ENCODE peak calls at places on chromosomes 6 and 20, in seven cellular contexts. V is transverse colon, O is Panc1, X is cardiac muscle cell, L is mesendoderm, C is breast epithelium, M is BE2C. I is an unnamed sample. For H3K4me1, the result is how much of the 10 kb centered on the place peaks cover.

GRCh38 chr6:5205877-5206840 is 54.6 kb downstream of the LYRM4 start:
- DNase-seq in O (no peak), V (peak), L (no peak), C (peak), X (peak), M (peak), I (no peak)

GRCh38 chr6:20918868-20919267 is 384.6 kb downstream of the CDKAL1 start:
- DNase-seq in M (no peak), O (no peak), C (no peak), V (no peak), X (no peak), L (no peak), I (no peak)

GRCh38 chr20:37823276-37823980 is 79.5 kb upstream of the VSTM2L start:
- DNase-seq in V (no peak), X (no peak), O (no peak), L (peak), M (no peak), C (no peak), I (no peak)

GRCh38 chr20:7596541-7596940 is 343.7 kb downstream of the HAO1 start:
- DNase-seq in V (no peak), X (no peak), M (no peak), L (peak), C (no peak), O (no peak), I (no peak)

GRCh38 chr20:54172532-54172855 is 1.3 kb downstream of the CYP24A1 start:
- DNase-seq in X (no peak), M (no peak), V (no peak), O (no peak), C (no peak), L (no peak), I (no peak)

GRCh38 chr6:163459536-163459935 is 45.0 kb downstream of the QKI start:
- DNase-seq in C (no peak), L (no peak), X (no peak), M (no peak), V (no peak), O (no peak), I (no peak)

GRCh38 chr20:47334022-47334551 is 22.4 kb downstream of the ZMYND8 start:
- DNase-seq in M (no peak), V (peak), O (peak), X (no peak), L (no peak), C (no peak), I (no peak)

GRCh38 chr20:25695532-25696383 is 895 bp downstream of the ZNF337 start:
- DNase-seq in X (no peak), M (peak), L (no peak), O (no peak), V (peak), C (no peak), I (no peak)

GRCh38 chr6:29961966-29962365 is 19.6 kb downstream of the HLA-A start:
- DNase-seq in V (no peak), X (no peak), L (no peak), M (no peak), O (no peak), C (no peak), I (no peak)

GRCh38 chr20:3045816-3046676 is at the start of gene MRPS26:
- DNase-seq in X (peak), O (no peak), M (peak), C (peak), L (peak), V (peak), I (peak)

GRCh38 chr20:46309945-46310344 is 1.6 kb upstream of the CDH22 start:
- DNase-seq in M (no peak), X (no peak), O (no peak), L (no peak), C (no peak), V (no peak), I (no peak)

GRCh38 chr6:17015551-17016381 is 86.1 kb upstream of the STMND1 start:
- DNase-seq in L (peak), V (peak), C (no peak), X (no peak), M (no peak), O (no peak), I (no peak)

GRCh38 chr20:1225729-1226313 is at the start of gene RAD21L1:
- DNase-seq in L (peak), O (no peak), V (peak), X (peak), M (peak), C (peak), I (peak)

GRCh38 chr6:37539706-37540352 is 40.1 kb upstream of the CCDC167 start:
- DNase-seq in L (no peak), X (no peak), C (no peak), O (no peak), M (no peak), V (no peak), I (no peak)

GRCh38 chr6:25476126-25476525 is 175.9 kb upstream of the SCGN start:
- DNase-seq in O (no peak), X (no peak), L (no peak), M (no peak), V (no peak), C (no peak), I (no peak)

GRCh38 chr6:41884957-41885356 is 10.2 kb downstream of the USP49 start:
- DNase-seq in C (no peak), O (no peak), V (no peak), X (no peak), L (no peak), M (no peak), I (no peak)

GRCh38 chr6:165984743-165985142 is 182.9 kb downstream of the TBXT start:
- DNase-seq in C (no peak), M (no peak), V (no peak), X (no peak), O (no peak), L (no peak), I (no peak)

GRCh38 chr20:39661833-39662232 is 699.7 kb downstream of the DHX35 start:
- DNase-seq in C (no peak), L (no peak), M (no peak), O (no peak), V (no peak), X (no peak), I (no peak)

GRCh38 chr6:125819927-125820326 is 29.2 kb downstream of the NCOA7 start:
- DNase-seq in L (no peak), O (no peak), C (no peak), X (no peak), V (no peak), M (no peak), I (no peak)

GRCh38 chr6:78570044-78570443 is 297.3 kb upstream of the IRAK1BP1 start:
- DNase-seq in V (no peak), M (no peak), X (no peak), O (no peak), C (no peak), L (no peak), I (no peak)

GRCh38 chr6:153312633-153313032 is 181.6 kb upstream of the RGS17 start:
- DNase-seq in L (peak), O (peak), C (no peak), V (peak), M (peak), X (peak), I (no peak)

GRCh38 chr6:71139249-71139648 is 149.4 kb upstream of the OGFRL1 start:
- DNase-seq in V (no peak), C (no peak), O (no peak), X (no peak), M (no peak), L (peak), I (no peak)

GRCh38 chr6:10561566-10562088 is 40.5 kb downstream of the GCNT2 start:
- DNase-seq in M (no peak), O (no peak), X (no peak), L (no peak), C (no peak), V (no peak), I (no peak)

GRCh38 chr6:17962436-17963031 is 24.9 kb downstream of the KIF13A start:
- DNase-seq in X (peak), V (peak), C (peak), M (peak), O (no peak), L (no peak), I (no peak)

GRCh38 chr6:113732384-113732966 is 124.7 kb upstream of the MARCKS start:
- DNase-seq in V (no peak), X (peak), C (peak), L (no peak), O (no peak), M (peak), I (no peak)

GRCh38 chr6:13431861-13432465 is 55.4 kb downstream of the GFOD1 start:
- DNase-seq in L (peak), M (no peak), C (no peak), X (no peak), O (no peak), V (no peak), I (no peak)

GRCh38 chr6:33430991-33431879 is 11.4 kb downstream of the SYNGAP1 start:
- DNase-seq in X (peak), L (peak), V (peak), M (peak), O (no peak), C (no peak), I (peak)

DNA sequence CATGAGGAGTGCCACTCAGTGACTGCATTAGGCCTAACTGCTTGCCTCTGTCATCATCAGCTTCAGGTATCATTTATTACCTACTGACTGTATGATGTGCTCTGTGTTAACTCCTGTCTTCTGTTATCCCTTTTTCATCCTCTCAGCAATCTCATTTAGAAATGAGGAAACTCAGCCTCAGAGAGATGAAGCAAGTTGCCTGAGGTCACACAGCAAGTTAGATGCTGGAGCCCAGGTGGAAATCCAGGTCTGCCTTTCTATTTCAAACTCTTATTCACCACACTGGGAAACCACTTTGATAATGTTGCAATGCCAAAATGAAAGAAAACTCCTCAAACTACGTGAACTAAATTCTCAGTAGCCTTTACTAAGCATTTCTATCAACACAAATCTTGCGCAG is 1.3 kb downstream of the FERMT1 start:
- DNase-seq in X (no peak), V (no peak), M (no peak), C (no peak), L (no peak), O (no peak), I (no peak)
- H3K4me3 ChIP-seq in X (peak), V (no peak), M (no peak), C (no peak), L (no peak), O (no peak), I (no peak)

DNA sequence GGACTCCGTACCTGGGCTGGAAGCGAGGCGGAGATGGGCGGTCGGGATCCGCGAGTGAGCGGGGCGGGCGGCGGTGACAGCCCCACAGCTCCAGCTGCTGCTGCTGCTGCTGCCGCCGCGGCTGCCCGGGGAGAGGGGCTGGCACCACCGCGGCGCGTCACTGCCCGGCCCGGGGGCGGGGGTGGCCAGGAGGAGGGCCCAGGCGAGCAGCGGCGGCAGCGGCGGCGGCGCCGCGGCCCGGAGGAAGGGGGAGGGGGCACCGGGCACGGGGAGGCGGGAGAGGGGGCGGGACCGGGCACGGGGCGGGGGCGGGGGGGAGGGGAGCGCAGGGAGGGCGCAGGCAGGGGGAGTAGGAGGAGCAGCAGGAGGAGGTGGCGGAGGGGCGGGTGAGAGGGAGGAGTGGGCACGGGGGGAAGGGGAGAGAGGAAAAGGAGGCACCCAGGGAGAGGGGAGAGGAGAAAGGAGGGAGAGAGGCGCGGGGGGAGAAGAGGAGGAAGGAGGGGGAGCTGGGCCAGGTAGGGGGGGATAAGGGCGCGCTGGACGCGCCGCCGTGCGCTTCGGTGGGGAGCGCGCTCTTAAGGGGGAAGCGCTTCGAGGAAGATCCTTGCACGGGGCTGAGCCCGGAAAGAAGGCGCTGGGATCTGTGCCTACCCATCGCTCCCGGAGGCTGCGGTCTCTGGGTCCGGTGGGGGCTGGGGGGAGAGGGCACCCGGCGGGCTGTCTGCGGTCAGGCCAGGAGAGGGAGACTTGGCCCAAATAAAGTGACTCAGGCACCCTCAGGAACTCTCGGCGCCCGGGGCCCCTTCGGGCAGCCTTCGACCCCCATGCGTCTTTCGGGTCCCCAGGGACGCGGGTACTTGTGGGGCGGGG is 101.5 kb downstream of the NOL4L start:
- DNase-seq in C (no peak), O (no peak), L (peak), V (peak), M (peak), X (peak), I (peak)
- H3K4me1 ChIP-seq in C (under half), O (under half), L (under half), V (half or more), M (under half), X (under half), I (under half)

DNA sequence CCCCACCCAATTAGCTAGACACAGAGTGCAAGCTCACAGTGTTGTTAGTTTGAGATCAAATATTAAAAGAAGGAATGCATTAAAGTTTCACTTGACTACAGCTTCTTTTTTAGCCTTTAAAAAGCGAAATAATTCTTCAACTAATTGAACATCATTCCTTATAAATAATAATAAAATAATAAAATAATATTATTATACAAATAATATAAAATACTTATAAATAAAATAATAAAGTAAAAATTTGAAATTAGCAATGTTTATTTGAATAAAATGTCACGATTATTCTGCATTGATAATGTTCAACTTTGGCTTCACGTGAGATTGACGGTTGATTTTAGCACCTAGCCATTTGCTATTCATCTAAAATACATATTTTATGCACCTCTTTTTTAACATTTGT is 819.3 kb downstream of the FRK start:
- DNase-seq in L (no peak), V (no peak), C (no peak), M (no peak), X (no peak), O (no peak), I (no peak)
- H3K4me3 ChIP-seq in L (no peak), V (no peak), C (no peak), M (no peak), X (no peak), O (no peak), I (no peak)

GRCh38 chr6:67300430-67301040 is 1334.5 kb upstream of the ADGRB3 start:
- DNase-seq in M (peak), L (no peak), O (no peak), X (no peak), C (no peak), V (no peak), I (no peak)
- H3K4me1 ChIP-seq in M (under half), L (under half), O (under half), X (under half), C (under half), V (under half), I (under half)